ENCODE peak calls at places on chromosomes 1 and 21, in four cellular contexts. O, Z, T and F are unnamed samples.

GRCh38 chr1:187947359-187947758 is 1118.6 kb downstream of the PLA2G4A start:
- DNase-seq in O (no peak), Z (no peak), T (no peak), F (no peak)

GRCh38 chr1:53616511-53616910 is 122.5 kb downstream of the GLIS1 start:
- DNase-seq in O (no peak), Z (no peak), T (peak), F (no peak)

GRCh38 chr1:40664167-40664537 is 1.3 kb downstream of the RIMS3 start:
- DNase-seq in O (no peak), Z (no peak), T (no peak), F (no peak)

GRCh38 chr1:226763741-226764264 is 24.7 kb upstream of the ITPKB start:
- DNase-seq in O (peak), Z (no peak), T (no peak), F (peak)

GRCh38 chr1:87061742-87062156 is 147.3 kb downstream of the HS2ST1 start:
- DNase-seq in O (no peak), Z (no peak), T (no peak), F (peak)

GRCh38 chr1:226406401-226406881 is 1.5 kb downstream of the PARP1 start:
- DNase-seq in O (peak), Z (peak), T (no peak), F (peak)

GRCh38 chr1:231170875-231171274 is 9.0 kb downstream of the TRIM67 start:
- DNase-seq in O (no peak), Z (no peak), T (no peak), F (no peak)

GRCh38 chr1:108877324-108877812 is 583 bp downstream of the GPSM2 start:
- DNase-seq in O (peak), Z (no peak), T (no peak), F (peak)

GRCh38 chr1:180615493-180616290 is 16.1 kb upstream of the XPR1 start:
- DNase-seq in O (no peak), Z (no peak), T (no peak), F (no peak)

GRCh38 chr1:228478326-228478725 is 8.9 kb upstream of the RNF187 start:
- DNase-seq in O (no peak), Z (no peak), T (no peak), F (no peak)

GRCh38 chr1:158037876-158038359 is 44.5 kb downstream of the KIRREL1 start:
- DNase-seq in O (peak), Z (no peak), T (no peak), F (peak)

GRCh38 chr1:167439301-167439988 is 78.9 kb downstream of the CD247 start:
- DNase-seq in O (peak), Z (peak), T (peak), F (peak)

GRCh38 chr1:214004795-214005194 is 17.0 kb downstream of the PROX1 start:
- DNase-seq in O (no peak), Z (no peak), T (no peak), F (no peak)

GRCh38 chr1:155019377-155020245 is 14.0 kb downstream of the DCST2 start:
- DNase-seq in O (no peak), Z (no peak), T (no peak), F (no peak)

GRCh38 chr1:238898856-238899255 is 487.5 kb upstream of the CHRM3 start:
- DNase-seq in O (no peak), Z (no peak), T (no peak), F (peak)

GRCh38 chr21:38434913-38435533 is 63.3 kb downstream of the ERG start:
- DNase-seq in O (peak), Z (no peak), T (no peak), F (peak)

GRCh38 chr1:220892086-220892376 is 12.8 kb downstream of the HLX start:
- DNase-seq in O (no peak), Z (no peak), T (no peak), F (no peak)